ENCODE peak calls at places on chromosomes 11 and 22, in eight cellular contexts. Z is HTR-8/SVneo, X is fibroblast of pulmonary artery, E is astrocyte of the spinal cord, I is HepG2, W is neural progenitor cell, G is OCI-LY7, U is AG04449. H is an unnamed sample.

GRCh38 chr11:116185551-116185950 is 587.2 kb downstream of the BUD13 start:
- DNase-seq in U (no peak), X (no peak), W (no peak), G (no peak), E (no peak), Z (no peak), I (no peak), H (no peak)

GRCh38 chr11:65781152-65781961 is 581 bp upstream of the AP5B1 start:
- DNase-seq in E (no peak), U (no peak), I (peak; percentile 35), G (no peak), W (peak; percentile 84), Z (no peak), X (no peak), H (no peak)

GRCh38 chr11:134598368-134598767 is 186.3 kb upstream of the B3GAT1 start:
- DNase-seq in W (no peak), Z (no peak), U (no peak), X (no peak), I (no peak), E (no peak), G (no peak), H (no peak)

GRCh38 chr11:99979052-99979451 is 708.0 kb upstream of the ARHGAP42 start:
- DNase-seq in X (no peak), G (no peak), E (no peak), I (no peak), W (no peak), Z (no peak), U (no peak), H (no peak)

GRCh38 chr11:108115495-108116140 is 5.7 kb upstream of the ACAT1 start:
- DNase-seq in U (no peak), G (peak; percentile 9), I (no peak), Z (no peak), W (peak; percentile 62), E (peak; percentile 92), X (peak; percentile 91), H (peak; percentile 42)

GRCh38 chr11:125070699-125071254 is 7.7 kb downstream of the SLC37A2 start:
- DNase-seq in U (no peak), G (peak; percentile 33), X (peak; percentile 77), I (peak; percentile 81), Z (peak; percentile 55), E (peak; percentile 31), W (no peak), H (no peak)

GRCh38 chr22:43228330-43228729 is 41.4 kb upstream of the TTLL12 start:
- DNase-seq in G (peak; percentile 36), Z (peak; percentile 43), X (peak; percentile 35), I (no peak), U (no peak), W (peak; percentile 57), E (peak; percentile 5), H (no peak)

GRCh38 chr22:44286673-44287072 is 26.1 kb downstream of the SHISAL1 start:
- DNase-seq in Z (no peak), X (no peak), W (no peak), E (no peak), I (no peak), U (no peak), G (no peak), H (no peak)

GRCh38 chr22:46233231-46233630 is 16.9 kb downstream of the CDPF1 start:
- DNase-seq in I (no peak), W (no peak), E (peak; percentile 62), X (peak; percentile 20), G (no peak), Z (no peak), U (no peak), H (no peak)

GRCh38 chr11:134750619-134751018 is 338.6 kb upstream of the B3GAT1 start:
- DNase-seq in W (no peak), Z (no peak), I (no peak), U (no peak), X (no peak), G (no peak), E (no peak), H (no peak)

GRCh38 chr11:46293616-46294015 is 16.2 kb downstream of the CREB3L1 start:
- DNase-seq in X (peak; percentile 76), E (peak; percentile 88), I (no peak), U (peak; percentile 92), W (no peak), Z (no peak), G (no peak), H (no peak)

GRCh38 chr22:27489265-27489675 is 312.3 kb downstream of the MN1 start:
- DNase-seq in I (peak; percentile 60), X (peak; percentile 35), Z (no peak), W (no peak), G (no peak), U (no peak), E (peak; percentile 46), H (no peak)

GRCh38 chr11:79626135-79626748 is 185.4 kb upstream of the TENM4 start:
- DNase-seq in G (no peak), X (no peak), E (no peak), U (peak; percentile 2), Z (no peak), W (no peak), I (no peak), H (no peak)

GRCh38 chr22:29630180-29630498 is 26.7 kb downstream of the NF2 start:
- DNase-seq in X (no peak), U (no peak), W (no peak), Z (no peak), I (no peak), E (no peak), G (no peak), H (peak; percentile 10)

GRCh38 chr11:69791266-69791665 is 16.1 kb upstream of the FGF4 start:
- DNase-seq in Z (peak; percentile 66), X (peak; percentile 13), W (no peak), G (no peak), U (peak; percentile 67), E (peak; percentile 46), I (no peak), H (no peak)

GRCh38 chr11:9906043-9906791 is 242.3 kb downstream of the SWAP70 start:
- DNase-seq in X (peak; percentile 91), I (peak; percentile 56), W (peak; percentile 3), Z (peak; percentile 87), U (peak; percentile 96), E (peak; percentile 87), G (no peak), H (peak; percentile 63)

GRCh38 chr11:71210861-71211260 is 41.5 kb downstream of the SHANK2 start:
- DNase-seq in Z (no peak), W (no peak), G (no peak), X (no peak), U (no peak), I (no peak), E (no peak), H (no peak)

GRCh38 chr11:126476256-126476970 is 120.9 kb downstream of the ST3GAL4 start:
- DNase-seq in X (no peak), E (no peak), Z (no peak), W (peak; percentile 45), U (no peak), I (no peak), G (no peak), H (no peak)

GRCh38 chr22:41619979-41620645 is 731 bp downstream of the DESI1 start:
- DNase-seq in G (peak; percentile 67), Z (peak; percentile 30), W (peak; percentile 68), X (no peak), I (peak; percentile 49), U (no peak), E (no peak), H (no peak)

GRCh38 chr11:46296520-46297448 is 19.3 kb downstream of the CREB3L1 start:
- DNase-seq in W (peak; percentile 92), Z (peak; percentile 94), I (no peak), E (peak; percentile 96), G (no peak), U (peak; percentile 81), X (peak; percentile 97), H (no peak)

GRCh38 chr22:48823941-48824340 is 1003.7 kb downstream of the BRD1 start:
- DNase-seq in I (no peak), G (no peak), W (no peak), Z (no peak), E (no peak), U (no peak), X (no peak), H (no peak)

GRCh38 chr11:12183827-12184620 is 73.6 kb downstream of the MICAL2 start:
- DNase-seq in X (no peak), W (no peak), U (no peak), G (no peak), I (no peak), E (no peak), Z (no peak), H (no peak)

GRCh38 chr11:34840736-34841386 is 75.3 kb downstream of the APIP start:
- DNase-seq in E (no peak), U (no peak), G (peak; percentile 67), W (peak; percentile 46), I (peak; percentile 57), Z (no peak), X (peak; percentile 28), H (no peak)

GRCh38 chr22:27306771-27307170 is 494.8 kb downstream of the MN1 start:
- DNase-seq in Z (no peak), W (no peak), E (no peak), I (no peak), G (no peak), X (no peak), U (no peak), H (no peak)

GRCh38 chr11:65471410-65471762 is 27.5 kb upstream of the MALAT1 start:
- DNase-seq in U (no peak), W (peak; percentile 69), E (peak; percentile 61), X (peak; percentile 85), Z (peak; percentile 83), G (peak; percentile 74), I (peak; percentile 73), H (no peak)

GRCh38 chr22:30425616-30426394 is at the start of gene MTFP1:
- DNase-seq in Z (peak; percentile 47), U (no peak), X (peak; percentile 67), I (peak; percentile 66), G (peak; percentile 76), E (peak; percentile 65), W (peak; percentile 91), H (no peak)